ENCODE peak calls at places on chromosomes 5 and 9, in six cellular contexts. N, L, E, W, Z and S are unnamed samples.

GRCh38 chr9:127175764-127176163 is 53.3 kb upstream of the ANGPTL2 start:
- DNase-seq in E (no peak), W (no peak), N (no peak), L (no peak), Z (no peak), S (no peak)

GRCh38 chr5:177455036-177455660 is 8.5 kb downstream of the PRR7 start:
- DNase-seq in E (peak; percentile 79), N (peak; percentile 47), W (peak; percentile 82), Z (peak; percentile 88), L (peak; percentile 72), S (peak; percentile 44)

GRCh38 chr9:99459923-99460322 is 237.8 kb downstream of the SEC61B start:
- DNase-seq in E (no peak), N (no peak), L (no peak), Z (no peak), W (no peak), S (no peak)

GRCh38 chr5:117731445-117731844 is 1156.8 kb upstream of the SEMA6A start:
- DNase-seq in Z (no peak), W (no peak), L (no peak), E (no peak), N (no peak), S (no peak)

GRCh38 chr5:5628866-5629265 is 206.4 kb downstream of the ICE1 start:
- DNase-seq in Z (no peak), E (no peak), W (no peak), L (no peak), N (no peak), S (no peak)

GRCh38 chr9:109453210-109453842 is 44.8 kb downstream of the PTPN3 start:
- DNase-seq in N (no peak), L (no peak), E (no peak), Z (no peak), W (no peak), S (no peak)

GRCh38 chr5:2517451-2517850 is 234.0 kb downstream of the IRX2 start:
- DNase-seq in E (no peak), Z (no peak), N (no peak), L (no peak), W (no peak), S (no peak)

GRCh38 chr5:392431-392988 is 50.5 kb upstream of the EXOC3 start:
- DNase-seq in Z (no peak), W (no peak), N (no peak), E (no peak), L (no peak), S (no peak)

GRCh38 chr9:13758876-13759275 is 479.4 kb upstream of the MPDZ start:
- DNase-seq in Z (peak; percentile 61), W (no peak), E (no peak), L (no peak), N (no peak), S (no peak)

GRCh38 chr5:172689801-172690200 is 48.7 kb downstream of the NEURL1B start:
- DNase-seq in L (no peak), N (no peak), W (no peak), Z (no peak), E (no peak), S (no peak)

GRCh38 chr9:119289740-119290139 is 79.5 kb downstream of the BRINP1 start:
- DNase-seq in W (no peak), L (no peak), N (peak; percentile 68), Z (no peak), E (peak; percentile 32), S (peak; percentile 49)

GRCh38 chr5:174323878-174324281 is 278.4 kb downstream of the NSG2 start:
- DNase-seq in L (peak; percentile 16), Z (no peak), W (no peak), E (peak; percentile 19), N (no peak), S (peak; percentile 34)

GRCh38 chr5:155871623-155872022 is 455.3 kb upstream of the SGCD start:
- DNase-seq in L (no peak), E (no peak), Z (no peak), W (no peak), N (no peak), S (no peak)

GRCh38 chr5:127324756-127325155 is 34.2 kb downstream of the MEGF10 start:
- DNase-seq in Z (no peak), L (no peak), N (no peak), E (no peak), W (no peak), S (no peak)

GRCh38 chr9:35658144-35658893 is at the start of gene CCDC107:
- DNase-seq in W (peak; percentile 87), E (peak; percentile 70), L (peak; percentile 74), Z (peak; percentile 91), N (peak; percentile 98), S (peak; percentile 95)

GRCh38 chr5:97162045-97162444 is 19.6 kb upstream of the LIX1 start:
- DNase-seq in Z (no peak), N (peak; percentile 62), E (peak; percentile 65), L (peak; percentile 43), W (no peak), S (peak; percentile 86)

GRCh38 chr9:96514108-96514824 is 64.3 kb downstream of the HABP4 start:
- DNase-seq in W (no peak), E (no peak), N (peak; percentile 73), Z (no peak), L (no peak), S (no peak)

GRCh38 chr5:124747770-124748686 is 1.6 kb upstream of the ZNF608 start:
- DNase-seq in W (no peak), N (no peak), E (no peak), L (no peak), Z (no peak), S (peak; percentile 79)

GRCh38 chr9:40925149-40925548 is 203.3 kb downstream of the FOXD4L6 start:
- DNase-seq in Z (no peak), L (no peak), N (no peak), E (no peak), W (no peak), S (no peak)

GRCh38 chr5:44257221-44257620 is 132.0 kb downstream of the FGF10 start:
- DNase-seq in L (no peak), N (no peak), W (no peak), E (no peak), Z (no peak), S (no peak)

GRCh38 chr5:122154910-122155309 is 25.6 kb downstream of the ZNF474 start:
- DNase-seq in L (no peak), N (peak; percentile 34), W (peak; percentile 42), E (no peak), Z (no peak), S (no peak)

GRCh38 chr9:69785757-69786156 is 25.9 kb upstream of the PTAR1 start:
- DNase-seq in Z (no peak), N (peak; percentile 53), E (no peak), W (no peak), L (no peak), S (no peak)

GRCh38 chr5:19334278-19334677 is 653.7 kb downstream of the CDH18 start:
- DNase-seq in L (no peak), N (no peak), W (no peak), Z (no peak), E (no peak), S (no peak)

GRCh38 chr9:34984049-34984448 is 5.5 kb upstream of the DNAJB5 start:
- DNase-seq in N (peak; percentile 29), Z (no peak), L (no peak), E (no peak), W (no peak), S (no peak)

GRCh38 chr9:5838884-5839571 is 6.1 kb upstream of the ERMP1 start:
- DNase-seq in N (peak; percentile 60), Z (no peak), E (peak; percentile 96), L (no peak), W (no peak), S (no peak)

GRCh38 chr9:137970098-137970497 is 92.5 kb downstream of the CACNA1B start:
- DNase-seq in Z (no peak), N (no peak), W (no peak), L (no peak), E (no peak), S (no peak)

GRCh38 chr5:158910782-158911692 is 188.7 kb downstream of the EBF1 start:
- DNase-seq in E (no peak), W (no peak), L (no peak), N (no peak), Z (no peak), S (no peak)

GRCh38 chr9:125472926-125473701 is 211.5 kb downstream of the GAPVD1 start:
- DNase-seq in W (no peak), E (peak; percentile 76), N (peak; percentile 36), Z (peak; percentile 50), L (no peak), S (no peak)

GRCh38 chr9:5361326-5362005 is 21.8 kb upstream of the RLN1 start:
- DNase-seq in E (no peak), W (no peak), Z (no peak), N (no peak), L (no peak), S (no peak)

GRCh38 chr5:161751265-161751664 is 65.7 kb downstream of the GABRA6 start:
- DNase-seq in L (no peak), W (no peak), N (no peak), E (no peak), Z (no peak), S (no peak)

GRCh38 chr9:134895103-134895502 is 14.5 kb downstream of the FCN2 start:
- DNase-seq in N (no peak), E (no peak), L (no peak), Z (no peak), W (no peak), S (no peak)

GRCh38 chr5:73387630-73388370 is 60.8 kb downstream of the FOXD1 start:
- DNase-seq in N (no peak), W (no peak), L (no peak), E (no peak), Z (no peak), S (no peak)

GRCh38 chr5:150215978-150216944 is 26.4 kb downstream of the SLC6A7 start:
- DNase-seq in L (no peak), W (no peak), N (no peak), E (peak; percentile 42), Z (no peak), S (no peak)

GRCh38 chr5:155711882-155712281 is 615.1 kb upstream of the SGCD start:
- DNase-seq in Z (no peak), E (no peak), N (no peak), W (no peak), L (no peak), S (no peak)

GRCh38 chr9:129203556-129203909 is 25.5 kb upstream of the IER5L start:
- DNase-seq in E (no peak), W (no peak), L (no peak), Z (no peak), N (no peak), S (no peak)

GRCh38 chr9:128098017-128098935 is 29.3 kb downstream of the PTGES2 start:
- DNase-seq in L (peak; percentile 21), E (peak; percentile 98), Z (peak; percentile 94), N (peak; percentile 88), W (peak; percentile 93), S (peak; percentile 75)